ENCODE peak calls at places on chromosomes 4 and X, in five cellular contexts. D is SK-N-SH, J is IMR-90, A is GM12878, Q is K562. V is an unnamed sample.

GRCh38 chr4:62250100-62250499 is 1050.0 kb downstream of the ADGRL3 start:
- DNase-seq in J (no peak), Q (no peak), A (no peak), D (no peak), V (no peak)

GRCh38 chr4:183178201-183178600 is 79.1 kb downstream of the WWC2 start:
- DNase-seq in Q (no peak), A (no peak), D (no peak), J (no peak), V (no peak)

GRCh38 chrX:113059714-113060113 is 219.1 kb upstream of the AMOT start:
- DNase-seq in Q (no peak), J (no peak), D (no peak), A (no peak), V (no peak)

GRCh38 chr4:23818097-23818648 is 71.7 kb downstream of the PPARGC1A start:
- DNase-seq in D (no peak), J (peak; percentile 32), Q (no peak), A (no peak), V (no peak)

GRCh38 chrX:64975989-64976672 is at the start of gene ZC4H2:
- DNase-seq in J (peak; percentile 76), A (peak; percentile 7), D (peak; percentile 75), Q (peak; percentile 28), V (peak; percentile 69)

GRCh38 chrX:139194571-139195280 is 335.8 kb upstream of the F9 start:
- DNase-seq in A (no peak), Q (peak; percentile 47), D (no peak), J (no peak), V (no peak)

GRCh38 chrX:107154787-107155620 is 36.4 kb upstream of the RBM41 start:
- DNase-seq in D (no peak), J (peak; percentile 9), A (no peak), Q (peak; percentile 17), V (peak; percentile 30)

GRCh38 chr4:25779021-25779420 is 83.8 kb downstream of the SEL1L3 start:
- DNase-seq in J (peak; percentile 43), D (no peak), A (no peak), Q (no peak), V (no peak)

GRCh38 chr4:119303587-119304305 is 18.2 kb downstream of the FABP2 start:
- DNase-seq in D (no peak), J (no peak), A (no peak), Q (no peak), V (no peak)

GRCh38 chr4:76951333-76952033 is 1.9 kb downstream of the SEPTIN11 start:
- DNase-seq in D (no peak), Q (no peak), J (no peak), A (no peak), V (no peak)

GRCh38 chrX:1403228-1403627 is 11.3 kb upstream of the SLC25A6 start:
- DNase-seq in Q (no peak), A (no peak), J (no peak), D (no peak), V (no peak)

GRCh38 chr4:137430171-137430570 is 102.1 kb downstream of the PCDH18 start:
- DNase-seq in Q (no peak), D (no peak), J (no peak), A (no peak), V (no peak)

GRCh38 chr4:147076179-147076578 is 130.5 kb upstream of the TTC29 start:
- DNase-seq in A (no peak), J (no peak), Q (no peak), D (no peak), V (no peak)

GRCh38 chrX:70398899-70399298 is 24.2 kb upstream of the GDPD2 start:
- DNase-seq in Q (no peak), D (no peak), J (peak; percentile 16), A (no peak), V (peak; percentile 2)

GRCh38 chr4:1743551-1743950 is 22.2 kb downstream of the TACC3 start:
- DNase-seq in Q (no peak), J (no peak), A (no peak), D (no peak), V (no peak)

GRCh38 chr4:186137193-186137792 is 32.8 kb downstream of the FAM149A start:
- DNase-seq in A (no peak), Q (peak; percentile 18), J (peak; percentile 27), D (peak; percentile 55), V (peak; percentile 11)

DNA sequence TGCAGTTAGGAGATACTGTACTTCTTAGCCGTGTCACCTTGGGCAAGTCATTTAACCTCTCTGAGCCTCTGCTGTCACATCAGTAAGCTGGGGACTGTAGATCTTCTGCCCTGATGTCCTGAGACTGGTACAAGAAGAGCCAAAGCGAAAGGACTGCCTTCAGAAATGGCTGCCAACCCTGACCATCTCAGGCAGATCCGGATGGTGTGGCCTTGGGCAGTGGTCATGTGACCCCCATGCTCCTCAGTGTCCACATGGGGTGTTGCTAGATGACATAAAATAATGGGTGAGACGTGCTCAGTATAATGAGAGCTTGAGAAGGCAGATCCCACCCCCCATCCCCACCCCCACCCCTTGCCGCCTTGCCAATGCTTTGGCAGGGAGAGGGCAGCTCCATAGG is 60.4 kb upstream of the MTM1 start:
- DNase-seq in D (no peak), A (no peak), J (no peak), Q (no peak), V (no peak)
- TF ChIP-seq RFX5 in D (no peak), A (no peak), J (no peak), Q (no peak), V (no peak)

GRCh38 chrX:41922694-41923171 is 621 bp downstream of the CASK start:
- DNase-seq in A (no peak), Q (peak; percentile 22), D (peak; percentile 63), J (no peak), V (peak; percentile 26)
- TF ChIP-seq SMC3 in A (no peak), Q (no peak), D (no peak), J (no peak), V (no peak)

GRCh38 chr4:79207281-79207680 is 118.6 kb downstream of the NAA11 start:
- DNase-seq in A (no peak), J (no peak), Q (no peak), D (no peak), V (no peak)
- TF ChIP-seq RFX5 in A (no peak), J (no peak), Q (no peak), D (no peak), V (no peak)

GRCh38 chr4:113394730-113395530 is 345.5 kb downstream of the ANK2 start:
- DNase-seq in Q (peak; percentile 52), D (peak; percentile 47), J (peak; percentile 88), A (peak; percentile 66), V (peak; percentile 24)
- TF ChIP-seq SMC3 in Q (peak; percentile 50), D (peak; percentile 91), J (peak; percentile 80), A (peak; percentile 92), V (peak; percentile 77)

GRCh38 chr4:82994834-82995233 is 15.8 kb downstream of the LIN54 start:
- DNase-seq in J (no peak), D (no peak), A (no peak), Q (no peak), V (no peak)

GRCh38 chr4:82988323-82988832 is 22.2 kb downstream of the LIN54 start:
- DNase-seq in Q (no peak), J (peak; percentile 95), D (no peak), A (no peak), V (no peak)

GRCh38 chr4:82984459-82984858 is 26.2 kb downstream of the LIN54 start:
- DNase-seq in A (no peak), D (no peak), J (peak; percentile 69), Q (peak; percentile 28), V (peak; percentile 77)

DNA sequence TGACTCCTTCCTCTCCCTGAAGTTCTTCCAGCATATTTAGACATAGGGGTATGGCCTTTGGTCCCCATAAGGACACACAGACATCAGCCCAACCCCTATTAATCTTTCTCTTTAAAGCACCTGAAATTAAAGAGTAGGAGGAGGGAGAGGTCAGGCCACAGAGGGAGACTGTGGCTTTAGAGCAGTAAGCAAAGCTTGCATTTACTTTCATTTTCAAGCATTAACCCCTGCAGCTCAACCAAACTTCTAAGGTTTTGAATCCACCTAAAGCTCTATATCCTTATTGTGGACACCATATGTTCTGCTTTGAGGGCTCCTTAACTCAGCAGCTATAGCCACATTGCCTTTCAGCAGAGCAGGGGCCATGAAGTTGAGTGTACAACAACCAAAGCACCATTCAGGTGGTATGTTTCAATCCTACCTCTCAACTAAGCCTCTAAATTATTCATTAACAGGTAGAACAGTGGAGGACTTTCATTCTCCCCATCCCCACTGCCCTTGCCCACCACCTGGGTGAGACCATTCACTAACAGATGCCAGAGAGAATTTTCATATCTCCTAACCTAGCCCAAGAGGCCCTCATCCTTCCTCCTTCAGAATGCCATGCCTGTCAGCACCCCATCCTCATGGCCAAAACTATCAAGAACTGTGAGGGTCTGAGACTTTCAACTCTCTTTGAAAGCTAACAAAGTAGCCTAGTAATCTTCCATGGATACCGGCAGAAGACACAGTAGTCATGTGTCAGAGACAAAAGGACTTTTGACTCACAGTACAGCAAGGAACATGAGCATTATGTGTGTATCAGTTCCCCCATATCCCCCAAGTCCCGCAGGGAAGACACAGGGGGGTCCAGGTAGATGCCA is 20.8 kb downstream of the LIN54 start:
- DNase-seq in D (no peak), Q (no peak), A (peak; percentile 41), J (peak; percentile 31), V (no peak)
- TF ChIP-seq RFX5 in D (no peak), Q (no peak), A (no peak), J (no peak), V (no peak)

V was measured in A549.